ENCODE peak calls at places on chromosomes 1 and 21, in nine cellular contexts. R, F, U, B, I, Q, H, K and A are unnamed samples. For H3K4me1, the result is how much of the 10 kb centered on the place peaks cover.

GRCh38 chr1:87863317-87863716 is 534.6 kb downstream of the LMO4 start:
- DNase-seq in H (no peak), F (no peak), R (no peak), I (no peak), U (no peak), B (no peak), Q (no peak), K (no peak), A (no peak)

GRCh38 chr1:213693864-213694263 is 293.9 kb upstream of the PROX1 start:
- DNase-seq in H (no peak), R (no peak), B (no peak), Q (no peak), I (no peak), U (no peak), K (no peak), F (no peak), A (no peak)

GRCh38 chr1:2631136-2632050 is 1.4 kb downstream of the MMEL1 start:
- DNase-seq in H (no peak), K (no peak), I (no peak), Q (no peak), U (no peak), R (no peak), F (no peak), B (no peak), A (no peak)

GRCh38 chr1:206575165-206575893 is 36.9 kb downstream of the EIF2D start:
- DNase-seq in B (peak), F (no peak), K (no peak), H (peak), Q (peak), U (peak), R (peak), I (no peak), A (no peak)

GRCh38 chr1:210352575-210352974 is 23.9 kb downstream of the HHAT start:
- DNase-seq in R (no peak), B (no peak), U (no peak), F (no peak), K (no peak), I (no peak), Q (no peak), H (no peak), A (no peak)

GRCh38 chr1:70072239-70072751 is 133.1 kb downstream of the LRRC40 start:
- DNase-seq in R (peak), B (no peak), H (peak), U (no peak), Q (no peak), I (no peak), K (no peak), F (no peak), A (no peak)

GRCh38 chr1:36710901-36711300 is 228.2 kb upstream of the CSF3R start:
- DNase-seq in U (no peak), B (no peak), R (no peak), K (no peak), H (no peak), Q (no peak), I (no peak), F (no peak), A (no peak)

GRCh38 chr21:25054689-25055088 is 552.6 kb downstream of the MRPL39 start:
- DNase-seq in R (no peak), H (no peak), I (no peak), Q (no peak), B (no peak), U (no peak), K (no peak), F (no peak), A (no peak)

GRCh38 chr21:46402421-46402820 is 56.3 kb upstream of the DIP2A start:
- DNase-seq in Q (no peak), R (no peak), H (no peak), I (no peak), U (no peak), F (no peak), B (no peak), K (no peak), A (no peak)

GRCh38 chr1:181179980-181180964 is 91.8 kb downstream of the IER5 start:
- DNase-seq in R (peak), Q (no peak), U (peak), H (peak), I (peak), B (no peak), K (no peak), F (no peak), A (no peak)

GRCh38 chr1:32221980-32222751 is at the start of the genes EIF3I and TMEM234:
- DNase-seq in I (peak), K (peak), R (peak), Q (peak), B (peak), H (peak), F (peak), U (peak), A (peak)

GRCh38 chr1:6592441-6592840 is 10.2 kb downstream of the KLHL21 start:
- DNase-seq in K (no peak), U (no peak), F (peak), Q (no peak), I (no peak), B (no peak), H (no peak), R (no peak), A (no peak)

GRCh38 chr1:187051618-187052232 is 223.0 kb downstream of the PLA2G4A start:
- DNase-seq in R (peak), K (no peak), B (no peak), F (no peak), Q (no peak), U (peak), H (peak), I (no peak), A (no peak)

GRCh38 chr1:196558424-196558823 is 49.8 kb downstream of the KCNT2 start:
- DNase-seq in H (peak), K (no peak), I (no peak), Q (no peak), B (no peak), U (no peak), F (no peak), R (peak), A (no peak)

GRCh38 chr1:54047384-54048315 is 5.4 kb downstream of the TMEM59 start:
- DNase-seq in H (peak), U (no peak), F (no peak), Q (no peak), R (peak), K (no peak), B (no peak), I (no peak), A (no peak)

GRCh38 chr21:46454142-46454541 is 4.5 kb upstream of the DIP2A start:
- DNase-seq in U (no peak), Q (no peak), B (no peak), I (no peak), K (no peak), R (peak), F (no peak), H (no peak), A (no peak)

GRCh38 chr1:103448560-103448959 is 76.9 kb upstream of the RNPC3 start:
- DNase-seq in I (no peak), H (no peak), Q (no peak), F (no peak), U (no peak), R (peak), K (no peak), B (no peak), A (no peak)

GRCh38 chr1:63327417-63328139 is 5.2 kb downstream of the FOXD3 start:
- DNase-seq in F (no peak), B (peak), U (peak), R (peak), Q (peak), H (peak), I (no peak), K (no peak), A (no peak)

GRCh38 chr1:23553896-23554480 is 5.3 kb downstream of the ID3 start:
- DNase-seq in F (peak), K (no peak), R (no peak), U (peak), B (no peak), H (no peak), Q (no peak), I (no peak), A (no peak)

GRCh38 chr1:186183970-186184628 is 191.0 kb downstream of the TPR start:
- DNase-seq in R (peak), U (no peak), I (no peak), H (peak), F (no peak), Q (no peak), K (no peak), B (no peak), A (no peak)

GRCh38 chr21:34762761-34763160 is 94.0 kb downstream of the CLIC6 start:
- DNase-seq in K (no peak), Q (no peak), H (peak), R (peak), I (no peak), F (no peak), B (no peak), U (no peak), A (no peak)

GRCh38 chr21:38311765-38312164 is 55.0 kb downstream of the KCNJ15 start:
- DNase-seq in K (no peak), Q (no peak), H (peak), U (no peak), R (peak), F (no peak), B (no peak), I (no peak), A (no peak)

GRCh38 chr1:107196973-107197562 is 56.2 kb downstream of the NTNG1 start:
- DNase-seq in F (no peak), K (no peak), H (peak), I (no peak), U (peak), Q (no peak), R (peak), B (no peak), A (no peak)

GRCh38 chr1:67211589-67212563 is 45.6 kb downstream of the IL23R start:
- DNase-seq in I (peak), F (no peak), R (peak), K (peak), U (peak), H (peak), Q (peak), B (no peak), A (no peak)

GRCh38 chr1:184389446-184389845 is 2.6 kb downstream of the C1orf21 start:
- DNase-seq in K (no peak), I (no peak), U (no peak), B (no peak), F (no peak), H (peak), R (peak), Q (no peak), A (no peak)

GRCh38 chr1:160219062-160219929 is 14.1 kb downstream of the PEA15 start:
- DNase-seq in I (no peak), K (no peak), F (peak), Q (peak), B (no peak), H (peak), U (no peak), R (peak), A (no peak)

GRCh38 chr1:115063238-115063901 is 25.9 kb downstream of the TSPAN2 start:
- DNase-seq in U (peak), B (no peak), Q (no peak), F (no peak), H (no peak), K (peak), R (peak), I (no peak), A (no peak)

GRCh38 chr1:159468321-159468720 is 28.8 kb downstream of the OR10J1 start:
- DNase-seq in F (no peak), K (no peak), I (no peak), Q (no peak), B (no peak), R (no peak), U (no peak), H (no peak), A (no peak)

GRCh38 chr1:162549001-162549400 is 12.5 kb upstream of the UAP1 start:
- DNase-seq in K (no peak), Q (no peak), B (no peak), H (peak), F (no peak), U (no peak), R (no peak), I (no peak), A (no peak)

GRCh38 chr1:20439282-20439681 is 46.7 kb downstream of the CAMK2N1 start:
- DNase-seq in F (no peak), H (peak), I (no peak), K (no peak), Q (no peak), B (no peak), R (peak), U (peak), A (no peak)

GRCh38 chr1:175267716-175268416 is 75.3 kb upstream of the KIAA0040 start:
- DNase-seq in B (peak), Q (peak), I (peak), K (no peak), H (no peak), U (no peak), R (no peak), F (no peak), A (no peak)

GRCh38 chr1:20593766-20594165 is 4.9 kb downstream of the CDA start:
- DNase-seq in Q (no peak), I (no peak), B (no peak), U (no peak), H (no peak), K (no peak), F (no peak), R (no peak), A (no peak)

GRCh38 chr1:109776206-109776835 is 12.6 kb upstream of the EPS8L3 start:
- DNase-seq in H (no peak), B (no peak), F (peak), Q (no peak), K (no peak), U (no peak), I (peak), R (no peak), A (no peak)

GRCh38 chr1:152110860-152111514 is 4.3 kb downstream of the TCHH start:
- DNase-seq in I (no peak), K (no peak), Q (no peak), F (no peak), B (no peak), U (no peak), R (peak), H (peak), A (no peak)

GRCh38 chr1:214476229-214476957 is 75.0 kb downstream of the PTPN14 start:
- DNase-seq in F (no peak), I (no peak), R (peak), B (no peak), U (no peak), H (peak), K (no peak), Q (no peak), A (no peak)

GRCh38 chr1:75503221-75503974 is 107.5 kb downstream of the SLC44A5 start:
- DNase-seq in H (no peak), R (peak), B (no peak), K (no peak), I (no peak), Q (no peak), U (no peak), F (no peak), A (no peak)

GRCh38 chr1:41810446-41810845 is 108.3 kb downstream of the HIVEP3 start:
- DNase-seq in H (peak), F (no peak), K (no peak), U (peak), Q (no peak), I (no peak), B (no peak), R (peak), A (no peak)

GRCh38 chr1:95916616-95917015 is 682.6 kb downstream of the RWDD3 start:
- DNase-seq in R (peak), H (peak), K (no peak), Q (no peak), F (no peak), B (no peak), U (no peak), I (no peak), A (no peak)

DNA sequence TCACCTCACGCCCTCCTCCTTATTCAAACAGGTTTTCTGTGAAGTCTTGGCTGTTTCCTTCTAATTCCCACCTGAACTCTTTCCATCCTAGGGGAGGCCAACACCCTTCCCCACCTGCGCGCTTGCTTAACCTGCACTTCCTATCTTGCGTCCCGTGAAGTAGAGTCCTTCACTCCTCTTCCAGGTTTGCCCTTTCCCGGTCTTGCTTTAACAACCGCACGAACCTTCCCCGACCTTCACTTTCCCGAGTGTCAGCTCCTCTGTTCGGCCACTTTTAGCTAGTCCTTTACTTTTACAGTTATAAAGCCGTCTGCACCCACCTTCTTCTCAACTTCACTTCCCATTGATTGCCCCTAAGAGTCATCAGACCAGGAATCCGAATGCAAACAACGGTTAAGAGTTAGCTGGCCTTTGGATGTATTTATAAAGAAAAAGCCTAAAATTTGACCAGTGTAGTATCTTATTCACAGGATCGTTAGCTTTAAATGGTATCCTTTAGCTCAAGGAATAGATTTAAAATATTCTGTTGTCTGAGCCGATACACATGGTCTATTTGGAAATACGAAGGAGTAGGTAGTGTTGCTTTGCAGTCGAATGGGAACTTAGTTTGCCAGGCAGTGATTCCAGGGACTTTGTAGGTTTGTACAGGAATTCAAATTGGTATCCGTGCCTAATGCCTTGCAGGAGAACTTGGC is 1.4 kb downstream of the PPP2R5A start:
- DNase-seq in K (no peak), U (no peak), B (peak), F (no peak), H (peak), I (no peak), Q (no peak), R (peak), A (peak)
- H3K4me1 ChIP-seq in K (under half), U (half or more), B (under half), F (under half), H (under half), I (under half), Q (under half), R (under half), A (under half)

DNA sequence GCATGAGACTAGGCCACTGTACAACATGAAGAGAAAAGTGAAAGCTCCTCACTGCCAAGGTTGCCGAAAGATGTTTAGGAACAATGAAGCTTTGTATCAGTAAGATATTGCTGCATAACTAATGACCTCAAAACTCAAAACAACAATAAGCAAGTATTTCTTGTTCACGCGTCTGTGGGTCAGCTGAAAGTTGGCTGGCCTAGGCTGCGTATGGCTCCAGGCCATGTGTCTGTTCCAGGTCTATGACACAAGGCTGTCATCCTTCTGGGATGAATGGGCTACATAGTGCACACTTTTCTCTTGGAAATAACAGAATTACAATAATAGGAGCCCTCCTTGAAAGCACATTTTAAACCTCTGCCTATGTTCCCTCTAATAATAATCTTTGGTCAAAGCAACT is 515.9 kb downstream of the PLPP3 start:
- DNase-seq in H (no peak), R (no peak), U (no peak), Q (no peak), F (no peak), I (no peak), B (no peak), K (no peak), A (no peak)
- H3K27ac ChIP-seq in H (no peak), R (no peak), U (no peak), Q (no peak), F (no peak), I (no peak), B (no peak), K (no peak), A (no peak)

GRCh38 chr1:8019229-8019620 is 6.9 kb downstream of the ERRFI1 start:
- DNase-seq in K (no peak), Q (no peak), R (peak), F (no peak), B (no peak), I (no peak), H (no peak), U (no peak), A (no peak)

GRCh38 chr1:8017495-8018310 is 8.4 kb downstream of the ERRFI1 start:
- DNase-seq in K (no peak), U (no peak), F (no peak), Q (peak), H (peak), B (no peak), I (no peak), R (peak), A (no peak)

GRCh38 chr1:8016244-8017241 is 9.6 kb downstream of the ERRFI1 start:
- DNase-seq in R (peak), I (no peak), B (no peak), Q (no peak), U (no peak), H (no peak), F (no peak), K (no peak), A (no peak)

GRCh38 chr1:8020032-8020431 is 6.1 kb downstream of the ERRFI1 start:
- DNase-seq in B (no peak), F (no peak), I (no peak), Q (no peak), H (peak), K (no peak), U (no peak), R (peak), A (no peak)

DNA sequence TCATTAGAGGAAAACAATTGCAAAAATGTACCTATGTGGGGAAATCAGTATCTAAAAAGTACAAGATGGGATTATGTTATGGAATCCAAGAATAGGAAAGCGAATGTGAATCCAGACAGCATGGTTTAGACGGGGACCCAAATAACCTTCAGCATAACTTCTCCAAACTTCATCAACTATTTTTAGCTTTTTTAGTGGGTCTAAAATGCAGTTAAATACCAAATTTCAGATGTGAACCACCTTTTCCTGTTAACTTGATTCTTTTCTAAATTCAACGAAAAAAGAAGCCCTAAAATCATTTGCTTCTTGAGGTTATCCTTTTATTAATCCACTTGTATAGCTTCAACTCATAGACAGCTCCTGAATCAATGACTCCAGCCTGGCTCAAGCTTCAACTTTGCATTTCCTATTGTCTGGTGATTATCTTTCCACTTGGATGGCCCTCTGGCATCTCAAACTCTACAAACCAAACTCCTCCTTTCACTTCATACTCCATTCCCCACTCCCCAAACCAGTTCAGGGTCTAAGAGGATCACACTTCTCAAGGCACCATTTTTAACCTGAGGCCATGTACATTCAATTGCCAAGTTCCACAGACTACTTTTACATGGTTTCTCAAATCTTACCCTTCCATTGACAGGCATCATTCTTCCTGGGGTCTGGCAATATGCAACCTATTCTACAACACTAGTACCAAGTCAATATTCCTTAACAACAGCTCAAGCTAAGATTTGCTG is 7.4 kb downstream of the ERRFI1 start:
- DNase-seq in H (no peak), K (no peak), Q (no peak), B (no peak), I (no peak), U (no peak), R (peak), F (no peak), A (no peak)
- H3K4me1 ChIP-seq in H (half or more), K (under half), Q (half or more), B (under half), I (under half), U (under half), R (under half), F (half or more), A (half or more)

DNA sequence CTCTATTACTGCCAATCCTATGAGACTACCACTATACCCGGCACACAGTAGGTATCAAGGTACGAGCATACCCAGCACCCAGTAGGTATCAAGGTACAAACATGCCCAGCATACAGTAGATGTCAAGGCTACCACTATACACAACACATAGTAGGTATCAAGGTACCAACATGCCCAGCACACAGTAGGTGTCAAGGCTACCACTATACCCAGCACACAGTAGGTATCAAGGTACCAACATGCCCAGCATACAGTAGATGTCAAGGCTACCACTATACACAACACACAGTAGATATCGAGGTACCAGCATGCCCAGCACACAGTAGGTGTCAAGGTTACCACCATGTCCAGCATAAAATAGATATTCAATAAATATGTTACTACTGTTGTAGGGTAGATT is 98.4 kb downstream of the C1orf94 start:
- DNase-seq in K (no peak), U (no peak), R (no peak), Q (no peak), B (no peak), H (no peak), F (no peak), I (no peak), A (no peak)
- H3K27ac ChIP-seq in K (no peak), U (no peak), R (no peak), Q (no peak), B (no peak), H (no peak), F (no peak), I (no peak), A (no peak)